ENCODE peak calls at places on chromosomes 11 and 22, in four cellular contexts. Z is K562, G is HepG2, R is GM12878. U is an unnamed sample.

GRCh38 chr22:49599039-49599438 is 228.6 kb downstream of the BRD1 start:
- DNase-seq in Z (no peak), G (no peak), R (no peak), U (no peak)

GRCh38 chr22:17537155-17537554 is 26.1 kb upstream of the SLC25A18 start:
- DNase-seq in Z (no peak), G (no peak), R (no peak), U (no peak)

GRCh38 chr22:27088026-27088425 is 430.6 kb downstream of the MIAT start:
- DNase-seq in Z (no peak), G (no peak), R (no peak), U (no peak)

GRCh38 chr11:10581481-10582019 is 13.1 kb upstream of the LYVE1 start:
- DNase-seq in Z (no peak), G (no peak), R (no peak), U (no peak)

GRCh38 chr11:61667684-61668320 is 12.4 kb upstream of the DAGLA start:
- DNase-seq in Z (no peak), G (no peak), R (no peak), U (no peak)

GRCh38 chr11:132064987-132065620 is 694.7 kb downstream of the NTM start:
- DNase-seq in Z (no peak), G (no peak), R (no peak), U (no peak)

GRCh38 chr11:45924927-45925326 is 2.5 kb downstream of the LARGE2 start:
- DNase-seq in Z (no peak), G (no peak), R (no peak), U (no peak)

GRCh38 chr11:94665116-94665659 is 98.0 kb downstream of the PIWIL4 start:
- DNase-seq in Z (no peak), G (no peak), R (no peak), U (no peak)

GRCh38 chr11:78838417-78838816 is 263.8 kb upstream of the NARS2 start:
- DNase-seq in Z (no peak), G (no peak), R (no peak), U (no peak)

GRCh38 chr22:25113316-25113721 is 86.3 kb upstream of the CRYBB3 start:
- DNase-seq in Z (no peak), G (no peak), R (no peak), U (no peak)

GRCh38 chr22:50247748-50248147 is 2.9 kb upstream of the TUBGCP6 start:
- DNase-seq in Z (no peak), G (no peak), R (no peak), U (peak; percentile 80)

GRCh38 chr11:130766650-130767297 is 149.5 kb downstream of the SNX19 start:
- DNase-seq in Z (no peak), G (no peak), R (no peak), U (no peak)

GRCh38 chr22:37186997-37187522 is 987 bp downstream of the C1QTNF6 start:
- DNase-seq in Z (no peak), G (no peak), R (no peak), U (no peak)

GRCh38 chr11:27094062-27094587 is 53.5 kb downstream of the BBOX1 start:
- DNase-seq in Z (no peak), G (no peak), R (no peak), U (no peak)

GRCh38 chr11:14860511-14860910 is 31.5 kb downstream of the CYP2R1 start:
- DNase-seq in Z (no peak), G (no peak), R (no peak), U (no peak)

GRCh38 chr11:131744847-131745246 is 374.4 kb downstream of the NTM start:
- DNase-seq in Z (no peak), G (no peak), R (no peak), U (no peak)

GRCh38 chr22:49975543-49976389 is 15.2 kb downstream of the PIM3 start:
- DNase-seq in Z (peak; percentile 44), G (no peak), R (no peak), U (peak; percentile 42)

GRCh38 chr11:6209801-6210200 is 4.4 kb downstream of the C11orf42 start:
- DNase-seq in Z (no peak), G (no peak), R (no peak), U (no peak)

GRCh38 chr11:19756675-19757475 is 44.2 kb downstream of the NAV2 start:
- DNase-seq in Z (no peak), G (no peak), R (no peak), U (no peak)

GRCh38 chr22:21026783-21027692 is 5.3 kb downstream of the SLC7A4 start:
- DNase-seq in Z (no peak), G (no peak), R (no peak), U (no peak)

GRCh38 chr11:2975594-2975993 is 16.5 kb downstream of the NAP1L4 start:
- DNase-seq in Z (peak; percentile 38), G (peak; percentile 50), R (no peak), U (no peak)

DNA sequence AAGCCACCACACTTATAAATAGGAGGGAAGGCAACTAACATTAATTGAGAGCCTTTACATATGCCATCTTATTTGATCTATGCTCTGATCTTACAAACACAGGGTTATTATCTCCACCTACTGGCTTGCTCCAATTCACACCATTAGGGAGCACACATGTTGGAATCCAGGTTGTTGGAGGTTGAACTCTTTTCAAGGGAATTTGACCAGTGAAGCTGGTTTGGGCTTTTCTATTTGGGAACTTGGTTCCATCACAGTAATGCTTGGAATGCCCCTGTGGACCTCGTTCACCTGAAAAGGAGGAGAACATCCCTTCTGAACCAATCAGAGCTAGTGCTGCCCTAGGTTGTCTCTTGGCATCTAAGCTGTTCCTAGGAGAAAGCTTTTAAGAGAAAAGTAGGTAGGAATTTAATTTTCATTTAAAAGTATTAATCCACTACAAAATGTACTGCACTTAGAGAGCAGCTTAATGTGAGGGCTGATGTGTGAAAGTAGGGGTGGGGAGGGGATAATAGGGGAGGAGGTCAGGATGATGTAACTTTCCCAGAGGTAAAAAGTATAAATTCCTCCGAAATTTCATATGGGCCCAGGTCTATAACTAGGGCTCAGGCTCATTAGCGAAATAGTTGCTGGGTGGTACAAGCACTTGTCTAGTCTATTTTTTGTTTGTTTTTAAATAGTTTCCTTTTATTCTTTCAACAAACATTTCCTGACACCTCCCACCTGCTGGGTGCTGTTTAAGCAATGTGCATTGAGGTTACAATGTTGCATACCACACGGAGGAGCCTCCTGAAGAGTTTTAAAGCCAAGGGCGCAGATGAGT is 7.6 kb upstream of the MICAL2 start:
- DNase-seq in Z (no peak), G (no peak), R (no peak), U (no peak)
- TF ChIP-seq TCF7 in Z (no peak), G (no peak), R (no peak), U (no peak)

GRCh38 chr11:127649958-127650357 is 649.4 kb upstream of the KIRREL3 start:
- DNase-seq in Z (no peak), G (no peak), R (no peak), U (no peak)
- TF ChIP-seq TCF7 in Z (no peak), G (no peak), R (no peak), U (no peak)

GRCh38 chr22:42930810-42931420 is 73.8 kb upstream of the ARFGAP3 start:
- DNase-seq in Z (no peak), G (peak; percentile 53), R (no peak), U (no peak)
- TF ChIP-seq TCF7 in Z (no peak), G (no peak), R (no peak), U (no peak)

GRCh38 chr11:134124660-134125451 is 56.0 kb downstream of the JAM3 start:
- DNase-seq in Z (no peak), G (no peak), R (no peak), U (peak; percentile 77)
- TF ChIP-seq TCF7 in Z (no peak), G (no peak), R (no peak), U (no peak)

U was measured in WTC11.